ENCODE peak calls at places on chromosomes 1 and 21, in eight cellular contexts. One of them, this sample, is unnamed. For H3K4me1, the result is how much of the 10 kb centered on the place peaks cover.

GRCh38 chr1:93172778-93173177 is 7.4 kb downstream of the TMED5 start:
- DNase-seq in neural progenitor cell: no peak
- DNase-seq in lower lobe of right lung: no peak
- DNase-seq in hepatocyte: no peak
- DNase-seq in A549: no peak
- DNase-seq in IMR-90: peak
- DNase-seq in PC-3: no peak
- DNase-seq in GM23248: no peak
- DNase-seq in this sample: no peak

GRCh38 chr1:118842462-118843201 is 145.5 kb downstream of the TBX15 start:
- DNase-seq in neural progenitor cell: peak
- DNase-seq in lower lobe of right lung: peak
- DNase-seq in hepatocyte: peak
- DNase-seq in A549: no peak
- DNase-seq in IMR-90: no peak
- DNase-seq in PC-3: peak
- DNase-seq in GM23248: no peak
- DNase-seq in this sample: no peak

GRCh38 chr21:36918291-36918690 is 48.2 kb downstream of the HLCS start:
- DNase-seq in neural progenitor cell: no peak
- DNase-seq in lower lobe of right lung: no peak
- DNase-seq in hepatocyte: no peak
- DNase-seq in A549: no peak
- DNase-seq in IMR-90: peak
- DNase-seq in PC-3: no peak
- DNase-seq in GM23248: no peak
- DNase-seq in this sample: no peak

GRCh38 chr21:17081193-17081592 is 431.6 kb upstream of the CXADR start:
- DNase-seq in neural progenitor cell: no peak
- DNase-seq in lower lobe of right lung: no peak
- DNase-seq in hepatocyte: no peak
- DNase-seq in A549: no peak
- DNase-seq in IMR-90: no peak
- DNase-seq in PC-3: no peak
- DNase-seq in GM23248: no peak
- DNase-seq in this sample: no peak

GRCh38 chr1:97457446-97458089 is 463.3 kb downstream of the DPYD start:
- DNase-seq in neural progenitor cell: no peak
- DNase-seq in lower lobe of right lung: no peak
- DNase-seq in hepatocyte: no peak
- DNase-seq in A549: no peak
- DNase-seq in IMR-90: no peak
- DNase-seq in PC-3: no peak
- DNase-seq in GM23248: no peak
- DNase-seq in this sample: no peak

GRCh38 chr1:210582186-210582981 is 253.7 kb downstream of the HHAT start:
- DNase-seq in neural progenitor cell: no peak
- DNase-seq in lower lobe of right lung: no peak
- DNase-seq in hepatocyte: no peak
- DNase-seq in A549: no peak
- DNase-seq in IMR-90: no peak
- DNase-seq in PC-3: no peak
- DNase-seq in GM23248: no peak
- DNase-seq in this sample: no peak

GRCh38 chr1:208054485-208054884 is 143.6 kb upstream of the CD34 start:
- DNase-seq in neural progenitor cell: no peak
- DNase-seq in lower lobe of right lung: no peak
- DNase-seq in hepatocyte: no peak
- DNase-seq in A549: no peak
- DNase-seq in IMR-90: no peak
- DNase-seq in PC-3: peak
- DNase-seq in GM23248: peak
- DNase-seq in this sample: no peak

GRCh38 chr1:196160066-196160795 is 448.0 kb downstream of the KCNT2 start:
- DNase-seq in neural progenitor cell: no peak
- DNase-seq in lower lobe of right lung: no peak
- DNase-seq in hepatocyte: no peak
- DNase-seq in A549: no peak
- DNase-seq in IMR-90: peak
- DNase-seq in PC-3: peak
- DNase-seq in GM23248: peak
- DNase-seq in this sample: no peak

GRCh38 chr1:35377553-35377952 is 109.0 kb downstream of the ZMYM4 start:
- DNase-seq in neural progenitor cell: no peak
- DNase-seq in lower lobe of right lung: no peak
- DNase-seq in hepatocyte: no peak
- DNase-seq in A549: no peak
- DNase-seq in IMR-90: peak
- DNase-seq in PC-3: peak
- DNase-seq in GM23248: peak
- DNase-seq in this sample: no peak
- H3K4me3 ChIP-seq in neural progenitor cell: no peak
- H3K4me3 ChIP-seq in lower lobe of right lung: no peak
- H3K4me3 ChIP-seq in hepatocyte: no peak
- H3K4me3 ChIP-seq in A549: no peak
- H3K4me3 ChIP-seq in IMR-90: no peak
- H3K4me3 ChIP-seq in PC-3: no peak
- H3K4me3 ChIP-seq in GM23248: no peak
- H3K4me3 ChIP-seq in this sample: no peak

DNA sequence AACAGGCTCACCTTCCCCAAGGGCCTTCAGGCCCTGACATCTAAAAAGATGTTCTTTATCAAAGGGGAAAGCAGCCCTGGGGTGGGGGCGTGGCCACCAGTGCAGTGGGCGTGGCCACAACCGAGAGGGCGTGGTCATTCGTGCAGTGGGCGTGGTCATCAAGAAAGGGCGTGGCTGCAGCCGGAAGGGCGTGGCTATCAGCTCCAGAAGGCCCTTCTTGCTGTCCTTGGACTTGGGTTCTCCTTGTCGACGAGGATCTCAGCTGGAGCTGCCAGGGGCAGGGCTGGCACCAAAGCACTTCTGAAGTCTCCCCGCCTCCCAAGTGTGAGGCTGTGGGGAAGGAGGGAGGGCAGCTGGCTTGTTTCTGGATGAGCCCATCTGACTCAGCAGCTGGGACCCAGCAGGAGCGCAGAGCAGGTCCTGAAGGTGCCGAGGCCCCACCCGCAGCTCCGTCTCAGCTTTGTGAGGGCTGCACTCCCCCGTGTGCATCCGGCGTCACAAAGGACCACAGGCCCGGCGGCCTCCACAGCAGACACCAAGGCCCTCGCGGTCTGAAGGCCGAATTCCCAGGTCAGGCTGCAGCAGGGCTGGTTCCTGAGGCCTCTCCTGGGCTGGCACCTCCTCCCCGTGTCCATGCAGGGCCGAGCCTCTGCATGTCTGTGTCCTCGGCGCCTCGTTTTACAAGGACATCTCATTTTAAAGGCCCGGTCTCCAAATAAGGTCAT is 12.8 kb downstream of the PDE9A start:
- DNase-seq in neural progenitor cell: no peak
- DNase-seq in lower lobe of right lung: no peak
- DNase-seq in hepatocyte: no peak
- DNase-seq in A549: peak
- DNase-seq in IMR-90: no peak
- DNase-seq in PC-3: peak
- DNase-seq in GM23248: peak
- DNase-seq in this sample: no peak
- H3K4me1 ChIP-seq in neural progenitor cell: under half
- H3K4me1 ChIP-seq in lower lobe of right lung: under half
- H3K4me1 ChIP-seq in hepatocyte: under half
- H3K4me1 ChIP-seq in A549: under half
- H3K4me1 ChIP-seq in IMR-90: under half
- H3K4me1 ChIP-seq in PC-3: under half
- H3K4me1 ChIP-seq in GM23248: under half
- H3K4me1 ChIP-seq in this sample: under half

DNA sequence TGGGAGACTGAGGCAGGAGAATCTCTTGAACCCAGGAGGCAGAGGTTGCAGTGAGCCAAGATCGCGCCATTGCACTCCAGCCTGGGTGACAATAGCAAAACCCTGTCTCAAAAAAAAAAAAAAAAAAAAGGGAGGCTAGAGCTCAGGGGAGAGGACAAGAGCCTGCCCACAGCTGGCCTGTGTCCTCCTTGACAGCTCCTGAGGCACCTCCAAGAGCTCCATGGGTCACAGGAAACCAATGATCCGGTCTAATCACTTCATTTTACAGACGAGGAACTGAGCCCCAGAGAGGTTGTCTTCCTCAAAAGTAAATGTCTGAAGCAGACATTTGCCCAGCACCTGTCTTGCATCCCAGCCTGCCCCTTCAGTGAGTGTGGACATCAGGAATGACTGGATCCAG is 49.4 kb downstream of the NID1 start:
- DNase-seq in neural progenitor cell: no peak
- DNase-seq in lower lobe of right lung: no peak
- DNase-seq in hepatocyte: no peak
- DNase-seq in A549: no peak
- DNase-seq in IMR-90: no peak
- DNase-seq in PC-3: peak
- DNase-seq in GM23248: no peak
- DNase-seq in this sample: peak
- H3K4me3 ChIP-seq in neural progenitor cell: no peak
- H3K4me3 ChIP-seq in lower lobe of right lung: no peak
- H3K4me3 ChIP-seq in hepatocyte: no peak
- H3K4me3 ChIP-seq in A549: no peak
- H3K4me3 ChIP-seq in IMR-90: no peak
- H3K4me3 ChIP-seq in PC-3: no peak
- H3K4me3 ChIP-seq in GM23248: no peak
- H3K4me3 ChIP-seq in this sample: no peak

GRCh38 chr1:120176092-120176855 is at the start of gene SEC22B:
- DNase-seq in neural progenitor cell: peak
- DNase-seq in lower lobe of right lung: peak
- DNase-seq in hepatocyte: peak
- DNase-seq in A549: peak
- DNase-seq in IMR-90: peak
- DNase-seq in PC-3: peak
- DNase-seq in GM23248: peak
- DNase-seq in this sample: peak
- H3K4me1 ChIP-seq in neural progenitor cell: under half
- H3K4me1 ChIP-seq in lower lobe of right lung: under half
- H3K4me1 ChIP-seq in hepatocyte: under half
- H3K4me1 ChIP-seq in A549: under half
- H3K4me1 ChIP-seq in IMR-90: under half
- H3K4me1 ChIP-seq in PC-3: under half
- H3K4me1 ChIP-seq in GM23248: under half
- H3K4me1 ChIP-seq in this sample: under half

GRCh38 chr1:30748098-30748698 is 9.4 kb downstream of the LAPTM5 start:
- DNase-seq in neural progenitor cell: no peak
- DNase-seq in lower lobe of right lung: peak
- DNase-seq in hepatocyte: no peak
- DNase-seq in A549: no peak
- DNase-seq in IMR-90: no peak
- DNase-seq in PC-3: no peak
- DNase-seq in GM23248: no peak
- DNase-seq in this sample: no peak
- H3K4me3 ChIP-seq in neural progenitor cell: no peak
- H3K4me3 ChIP-seq in lower lobe of right lung: no peak
- H3K4me3 ChIP-seq in hepatocyte: no peak
- H3K4me3 ChIP-seq in A549: no peak
- H3K4me3 ChIP-seq in IMR-90: no peak
- H3K4me3 ChIP-seq in PC-3: no peak
- H3K4me3 ChIP-seq in GM23248: no peak
- H3K4me3 ChIP-seq in this sample: no peak

DNA sequence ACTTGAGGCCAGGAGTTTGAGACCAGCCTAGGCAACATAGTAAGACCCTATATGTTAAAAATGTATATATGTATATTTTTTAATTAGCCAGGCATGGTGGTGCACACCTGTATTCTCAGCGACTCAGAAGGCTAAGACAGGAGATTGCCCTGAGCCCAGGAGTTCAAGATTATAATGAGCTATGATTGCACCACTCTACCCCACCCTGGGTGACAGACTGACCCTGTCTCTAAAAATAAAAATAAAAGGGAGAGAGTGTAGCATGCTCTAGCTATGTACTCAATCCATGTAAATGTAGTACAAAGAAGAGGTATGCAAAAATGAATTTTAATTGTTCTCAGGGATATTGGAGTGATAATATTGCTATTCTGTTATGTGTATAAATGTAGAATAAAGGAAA is 52.9 kb upstream of the DARS2 start:
- DNase-seq in neural progenitor cell: no peak
- DNase-seq in lower lobe of right lung: no peak
- DNase-seq in hepatocyte: no peak
- DNase-seq in A549: no peak
- DNase-seq in IMR-90: no peak
- DNase-seq in PC-3: no peak
- DNase-seq in GM23248: no peak
- DNase-seq in this sample: no peak
- H3K4me1 ChIP-seq in neural progenitor cell: under half
- H3K4me1 ChIP-seq in lower lobe of right lung: under half
- H3K4me1 ChIP-seq in hepatocyte: under half
- H3K4me1 ChIP-seq in A549: under half
- H3K4me1 ChIP-seq in IMR-90: under half
- H3K4me1 ChIP-seq in PC-3: under half
- H3K4me1 ChIP-seq in GM23248: under half
- H3K4me1 ChIP-seq in this sample: under half

GRCh38 chr1:231800071-231800470 is 173.5 kb downstream of the DISC1 start:
- DNase-seq in neural progenitor cell: no peak
- DNase-seq in lower lobe of right lung: no peak
- DNase-seq in hepatocyte: no peak
- DNase-seq in A549: no peak
- DNase-seq in IMR-90: no peak
- DNase-seq in PC-3: peak
- DNase-seq in GM23248: peak
- DNase-seq in this sample: no peak
- H3K4me3 ChIP-seq in neural progenitor cell: no peak
- H3K4me3 ChIP-seq in lower lobe of right lung: no peak
- H3K4me3 ChIP-seq in hepatocyte: no peak
- H3K4me3 ChIP-seq in A549: no peak
- H3K4me3 ChIP-seq in IMR-90: no peak
- H3K4me3 ChIP-seq in PC-3: no peak
- H3K4me3 ChIP-seq in GM23248: peak
- H3K4me3 ChIP-seq in this sample: no peak

DNA sequence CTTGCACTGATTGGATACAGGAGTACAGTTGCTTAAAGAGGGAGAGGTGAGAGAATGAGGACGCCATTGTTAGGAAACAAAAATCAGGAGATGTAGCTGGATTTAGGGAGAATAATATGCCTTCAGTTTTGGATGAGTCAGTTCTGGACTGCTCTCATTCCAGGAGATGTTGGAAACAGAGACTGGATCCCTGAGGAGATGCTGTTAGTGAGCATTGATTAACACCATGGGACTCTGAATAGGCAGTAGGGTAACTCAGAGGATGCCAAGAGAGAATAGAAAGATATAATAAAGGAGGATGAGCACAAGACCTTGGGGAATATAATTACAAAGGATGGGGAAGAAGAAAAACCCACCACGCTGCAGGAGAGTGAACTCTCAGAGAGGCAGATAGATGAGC is 10.3 kb downstream of the KCNJ15 start:
- DNase-seq in neural progenitor cell: no peak
- DNase-seq in lower lobe of right lung: no peak
- DNase-seq in hepatocyte: no peak
- DNase-seq in A549: no peak
- DNase-seq in IMR-90: no peak
- DNase-seq in PC-3: no peak
- DNase-seq in GM23248: peak
- DNase-seq in this sample: no peak
- H3K4me1 ChIP-seq in neural progenitor cell: under half
- H3K4me1 ChIP-seq in lower lobe of right lung: half or more
- H3K4me1 ChIP-seq in hepatocyte: under half
- H3K4me1 ChIP-seq in A549: under half
- H3K4me1 ChIP-seq in IMR-90: under half
- H3K4me1 ChIP-seq in PC-3: under half
- H3K4me1 ChIP-seq in GM23248: half or more
- H3K4me1 ChIP-seq in this sample: under half